ENCODE peak calls at places on chromosomes 11 and 22, in four cellular contexts. D is SJSA1, R is Caco-2, H is cardiac muscle cell. P is an unnamed sample. For H3K27me3, the result is how much of the 10 kb centered on the place peaks cover.

GRCh38 chr11:128205796-128206195 is 381.6 kb downstream of the ETS1 start:
- DNase-seq in H (no peak), D (no peak), R (no peak), P (no peak)

GRCh38 chr11:117595440-117595839 is 201.6 kb downstream of the DSCAML1 start:
- DNase-seq in H (no peak), D (no peak), R (no peak), P (no peak)

GRCh38 chr11:18802381-18803257 is 11.0 kb upstream of the PTPN5 start:
- DNase-seq in D (peak), H (peak), R (peak), P (peak)

GRCh38 chr22:20130739-20131592 is 638 bp upstream of the ZDHHC8 start:
- DNase-seq in H (peak), R (peak), D (peak), P (no peak)

GRCh38 chr11:33936745-33937612 is 45.1 kb upstream of the LMO2 start:
- DNase-seq in H (peak), D (no peak), R (peak), P (no peak)

GRCh38 chr11:9385288-9385902 is 943 bp downstream of the IPO7 start:
- DNase-seq in R (peak), D (peak), H (no peak), P (no peak)

GRCh38 chr11:17598700-17599459 is 51.8 kb downstream of the OTOG start:
- DNase-seq in D (peak), R (peak), H (peak), P (peak)

GRCh38 chr11:45900916-45901617 is 6.0 kb downstream of the FREY1 start:
- DNase-seq in R (no peak), H (no peak), D (no peak), P (no peak)

GRCh38 chr11:76086713-76087635 is 119.3 kb downstream of the WNT11 start:
- DNase-seq in H (no peak), D (peak), R (no peak), P (no peak)

GRCh38 chr11:86511086-86511551 is 136.4 kb downstream of the CCDC81 start:
- DNase-seq in H (no peak), R (no peak), D (no peak), P (no peak)

GRCh38 chr11:126115253-126115540 is 52.5 kb upstream of the CDON start:
- DNase-seq in H (no peak), R (no peak), D (peak), P (no peak)

GRCh38 chr22:40479126-40479800 is 108.9 kb downstream of the SGSM3 start:
- DNase-seq in D (no peak), R (no peak), H (no peak), P (no peak)

DNA sequence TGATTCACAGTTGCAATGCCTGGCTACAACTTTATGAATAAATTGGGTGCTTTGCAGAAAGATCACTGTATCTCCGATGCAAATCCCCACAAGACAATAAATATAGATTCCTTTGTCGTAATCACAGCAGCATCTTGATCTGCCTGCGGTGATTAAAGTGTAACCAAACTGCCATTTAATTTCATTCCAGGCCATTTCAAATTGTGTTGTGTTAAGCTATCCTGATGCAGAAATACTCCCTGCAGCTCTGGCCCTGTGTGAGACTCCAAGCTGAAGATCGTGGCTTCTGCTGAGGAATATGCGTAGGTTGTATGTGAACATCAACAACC is 40.8 kb upstream of the B3GAT1 start:
- DNase-seq in H (no peak), R (no peak), D (no peak), P (no peak)
- H3K27me3 ChIP-seq in H (under half), R (under half), D (under half), P (under half)

GRCh38 chr11:31825453-31826391 is 14.6 kb upstream of the PAX6 start:
- DNase-seq in D (no peak), H (no peak), R (no peak), P (no peak)
- H3K27me3 ChIP-seq in D (under half), H (half or more), R (under half), P (half or more)

GRCh38 chr22:32076726-32077550 is 33.9 kb downstream of the SLC5A1 start:
- DNase-seq in D (peak), R (no peak), H (no peak), P (no peak)
- H3K27me3 ChIP-seq in D (under half), R (under half), H (under half), P (under half)

GRCh38 chr11:31795706-31796522 is 15.2 kb downstream of the PAX6 start:
- DNase-seq in H (no peak), D (no peak), R (no peak), P (no peak)
- H3K27me3 ChIP-seq in H (half or more), D (under half), R (under half), P (half or more)

GRCh38 chr11:14971865-14972580 is at the start of gene CALCA:
- DNase-seq in D (no peak), H (peak), R (no peak), P (no peak)

GRCh38 chr11:14974021-14974698 is 2.0 kb upstream of the CALCA start:
- DNase-seq in R (no peak), H (peak), D (no peak), P (no peak)

GRCh38 chr11:14973621-14974020 is 1.5 kb upstream of the CALCA start:
- DNase-seq in D (no peak), H (peak), R (no peak), P (no peak)

GRCh38 chr11:14974723-14975587 is 2.8 kb upstream of the CALCA start:
- DNase-seq in D (peak), H (peak), R (peak), P (no peak)

GRCh38 chr11:14972581-14973490 is 685 bp upstream of the CALCA start:
- DNase-seq in R (no peak), H (no peak), D (no peak), P (no peak)
- H3K27me3 ChIP-seq in R (under half), H (half or more), D (half or more), P (under half)

GRCh38 chr11:120409655-120410054 is 73.4 kb downstream of the ARHGEF12 start:
- DNase-seq in H (no peak), R (no peak), D (no peak), P (no peak)
- H3K27me3 ChIP-seq in H (under half), R (under half), D (under half), P (under half)

GRCh38 chr22:37417264-37417663 is 10.0 kb downstream of the ELFN2 start:
- DNase-seq in R (no peak), H (no peak), D (no peak), P (no peak)
- H3K27me3 ChIP-seq in R (under half), H (under half), D (under half), P (under half)

P was measured in kidney epithelial cell.